ENCODE peak calls at places on chromosomes 3 and 15, in six cellular contexts. A is K562, Q is GM12878, X is H1, M is HepG2, V is SK-N-SH. L is an unnamed sample.

GRCh38 chr15:66886241-66886675 is 179.1 kb upstream of the SMAD3 start:
- DNase-seq in X (peak; percentile 11), M (no peak), Q (no peak), V (no peak), A (no peak), L (no peak)

GRCh38 chr15:36896949-36897348 is 203.4 kb downstream of the MEIS2 start:
- DNase-seq in Q (no peak), M (no peak), X (no peak), V (no peak), A (no peak), L (no peak)

GRCh38 chr3:19105826-19106225 is 42.5 kb upstream of the KCNH8 start:
- DNase-seq in X (no peak), A (no peak), Q (no peak), M (no peak), V (no peak), L (no peak)

GRCh38 chr15:32096867-32097266 is 66.6 kb downstream of the CHRNA7 start:
- DNase-seq in V (no peak), X (no peak), M (no peak), Q (no peak), A (no peak), L (no peak)

GRCh38 chr3:10515396-10515795 is 10.0 kb upstream of the ATP2B2 start:
- DNase-seq in V (no peak), Q (no peak), M (no peak), A (no peak), X (no peak), L (no peak)

GRCh38 chr3:187738400-187739124 is 6.7 kb downstream of the BCL6 start:
- DNase-seq in V (peak; percentile 87), M (peak; percentile 72), A (peak; percentile 75), Q (no peak), X (peak; percentile 85), L (no peak)

GRCh38 chr15:37289109-37289765 is 188.9 kb upstream of the MEIS2 start:
- DNase-seq in V (peak; percentile 19), A (no peak), M (peak; percentile 1), X (no peak), Q (no peak), L (no peak)

GRCh38 chr3:183330881-183331280 is 77.8 kb downstream of the B3GNT5 start:
- DNase-seq in Q (no peak), A (peak; percentile 41), M (no peak), V (no peak), X (no peak), L (no peak)

GRCh38 chr15:42152921-42153680 is 3.3 kb downstream of the PLA2G4F start:
- DNase-seq in V (no peak), X (no peak), A (no peak), M (no peak), Q (no peak), L (no peak)

GRCh38 chr3:192923731-192924130 is 6.1 kb upstream of the MB21D2 start:
- DNase-seq in V (no peak), A (no peak), X (no peak), M (no peak), Q (no peak), L (no peak)

GRCh38 chr3:112856537-112856936 is 9.9 kb upstream of the CD200R1L start:
- DNase-seq in A (no peak), M (no peak), Q (no peak), V (peak; percentile 12), X (no peak), L (no peak)

GRCh38 chr3:156648086-156648485 is 26.3 kb upstream of the TIPARP start:
- DNase-seq in M (no peak), Q (no peak), V (no peak), X (no peak), A (no peak), L (no peak)

GRCh38 chr3:128454310-128454618 is 12.4 kb downstream of the DNAJB8 start:
- DNase-seq in Q (no peak), X (no peak), V (no peak), A (no peak), M (no peak), L (no peak)

GRCh38 chr15:42427429-42428223 is 63.3 kb downstream of the ZNF106 start:
- DNase-seq in Q (no peak), X (no peak), V (no peak), M (no peak), A (no peak), L (no peak)

GRCh38 chr15:88949734-88950400 is 36.7 kb upstream of the MFGE8 start:
- DNase-seq in A (no peak), Q (peak; percentile 25), V (no peak), M (no peak), X (no peak), L (no peak)

GRCh38 chr3:62688050-62688449 is 187.2 kb downstream of the CADPS start:
- DNase-seq in X (no peak), M (no peak), Q (no peak), V (no peak), A (no peak), L (no peak)

GRCh38 chr3:169811606-169812123 is 1.0 kb upstream of the LRRIQ4 start:
- DNase-seq in X (no peak), M (no peak), V (no peak), A (no peak), Q (no peak), L (no peak)
- H3K9ac ChIP-seq in X (peak overlapping the region; percentile 37), M (no peak overlapping the region), V (peak overlapping the region; percentile 73), A (no peak overlapping the region), Q (peak overlapping the region; percentile 53), L (peak overlapping the region; percentile 81)

DNA sequence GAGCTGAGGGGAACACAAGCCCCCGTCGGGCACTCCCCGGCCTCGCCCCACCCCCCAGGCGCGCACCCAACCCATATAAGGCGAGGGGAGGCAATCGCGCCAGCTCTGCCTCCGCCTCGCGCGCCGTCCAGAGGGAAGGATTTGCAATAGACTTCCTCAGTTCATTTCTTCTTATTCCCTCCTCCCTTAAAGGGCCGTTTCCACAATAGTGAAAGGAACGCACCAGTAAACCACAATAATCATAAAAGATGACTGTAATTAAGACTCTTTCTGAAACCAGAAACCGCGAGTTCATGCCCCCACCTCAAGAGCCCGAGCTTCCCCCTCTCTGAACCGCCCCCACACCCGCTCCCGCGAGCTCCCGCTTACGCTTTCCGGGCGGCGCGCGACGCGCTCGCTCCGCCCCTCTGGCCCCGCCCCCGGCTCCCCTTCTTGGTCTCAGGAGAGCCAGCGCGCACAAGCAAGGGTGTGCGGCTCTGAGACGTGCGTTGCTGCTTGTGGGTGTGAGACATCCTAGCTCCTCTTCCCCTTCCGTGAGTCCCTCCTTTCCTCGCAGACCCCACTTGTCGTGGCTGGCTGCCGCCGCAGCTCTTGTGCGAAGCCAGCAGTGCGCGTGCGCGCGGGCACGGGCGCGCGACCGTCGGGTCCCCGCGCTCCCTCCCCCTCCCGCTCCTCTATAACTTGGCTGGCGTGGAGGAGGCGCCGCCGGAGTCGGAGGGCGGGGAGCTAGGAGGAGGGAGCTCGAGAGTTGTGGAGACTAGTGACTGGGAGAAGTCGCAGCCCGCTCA is at the start of gene DIPK2A:
- DNase-seq in Q (peak; percentile 82), M (peak; percentile 63), A (peak; percentile 85), V (peak; percentile 86), X (peak; percentile 94), L (peak; percentile 93)
- TF ChIP-seq POLR2AphosphoS5 in Q (peak; percentile 92), M (peak; percentile 63), A (peak; percentile 57), V (no peak), X (peak; percentile 94), L (peak; percentile 88)

GRCh38 chr3:120743556-120744195 is 1.1 kb downstream of the GTF2E1 start:
- DNase-seq in V (no peak), Q (no peak), M (no peak), X (no peak), A (peak; percentile 14), L (no peak)
- H3K9ac ChIP-seq in V (peak overlapping the region; percentile 88), Q (peak overlapping the region; percentile 92), M (peak overlapping the region; percentile 98), X (peak overlapping the region; percentile 98), A (peak overlapping the region; percentile 99), L (peak overlapping the region; percentile 88)

DNA sequence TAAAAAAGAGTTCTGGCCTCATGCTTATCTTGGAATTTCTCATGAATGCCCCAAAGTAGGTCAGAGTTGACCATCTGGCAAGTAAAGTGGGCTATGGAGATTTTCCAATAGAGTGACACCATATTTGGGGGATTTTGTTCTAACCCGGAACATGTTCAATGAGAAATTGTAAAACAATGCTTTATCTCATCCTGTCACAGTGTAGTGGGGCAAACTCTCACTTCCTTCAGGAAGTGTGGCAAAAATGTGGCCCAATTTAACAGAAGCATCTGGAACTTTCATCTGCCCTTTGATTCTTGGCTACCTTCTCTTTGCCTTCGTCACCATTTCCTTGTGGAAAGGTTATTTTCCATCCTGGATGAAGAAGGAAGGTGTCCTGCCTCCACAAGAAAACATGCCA is 70.8 kb downstream of the ADAMTS9 start:
- DNase-seq in A (no peak), V (no peak), X (no peak), M (no peak), Q (no peak), L (no peak)
- TF ChIP-seq POLR2AphosphoS5 in A (no peak), V (no peak), X (no peak), M (no peak), Q (no peak), L (no peak)

GRCh38 chr3:46986782-46987484 is 7.5 kb downstream of the NBEAL2 start:
- DNase-seq in X (no peak), V (no peak), A (no peak), M (no peak), Q (no peak), L (no peak)
- H3K9ac ChIP-seq in X (no peak overlapping the region), V (no peak overlapping the region), A (peak overlapping the region; percentile 95), M (no peak overlapping the region), Q (peak overlapping the region; percentile 3), L (no peak overlapping the region)

GRCh38 chr3:43105597-43106292 is at the start of gene POMGNT2:
- DNase-seq in X (peak; percentile 91), Q (peak; percentile 16), A (peak; percentile 98), V (peak; percentile 98), M (peak; percentile 73), L (no peak)
- TF ChIP-seq POLR2AphosphoS5 in X (no peak), Q (no peak), A (no peak), V (no peak), M (no peak), L (no peak)

GRCh38 chr3:159069076-159069475 is 267.2 kb downstream of the MFSD1 start:
- DNase-seq in M (no peak), V (no peak), A (no peak), Q (no peak), X (no peak), L (no peak)
- H3K9ac ChIP-seq in M (no peak within 1 kb of the TSS), V (no peak within 1 kb of the TSS), A (no peak within 1 kb of the TSS), Q (no peak within 1 kb of the TSS), X (no peak within 1 kb of the TSS), L (no peak within 1 kb of the TSS)

GRCh38 chr3:61605589-61606175 is 44.3 kb downstream of the PTPRG start:
- DNase-seq in M (no peak), V (no peak), X (no peak), A (no peak), Q (no peak), L (no peak)

GRCh38 chr3:61606196-61606595 is 44.8 kb downstream of the PTPRG start:
- DNase-seq in M (no peak), V (no peak), Q (no peak), X (no peak), A (no peak), L (no peak)

GRCh38 chr3:61600195-61600594 is 38.8 kb downstream of the PTPRG start:
- DNase-seq in A (no peak), X (no peak), V (no peak), Q (no peak), M (peak; percentile 76), L (no peak)

GRCh38 chr3:61602466-61602865 is 41.1 kb downstream of the PTPRG start:
- DNase-seq in X (no peak), A (peak; percentile 4), M (no peak), Q (no peak), V (no peak), L (no peak)

DNA sequence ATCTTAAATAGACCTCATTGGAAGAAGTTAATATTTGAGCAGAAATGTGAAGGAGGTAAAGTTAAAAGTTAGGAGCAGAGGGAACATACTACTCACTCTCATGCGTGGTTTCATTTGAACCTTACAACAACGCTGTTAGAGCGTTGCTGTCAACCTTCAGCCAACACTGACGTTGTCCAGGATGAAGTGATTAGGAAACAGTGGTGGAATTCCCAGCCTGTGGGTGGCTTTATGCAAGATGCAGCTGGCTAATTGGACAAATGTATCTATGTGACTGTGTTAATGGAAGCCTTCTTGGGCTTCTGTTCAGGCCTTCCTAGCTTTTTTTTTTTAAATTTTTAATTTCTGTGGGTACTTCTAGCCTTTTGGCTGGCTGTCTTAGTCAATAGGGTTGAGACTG is 40.5 kb downstream of the PTPRG start:
- DNase-seq in Q (no peak), V (no peak), X (no peak), A (no peak), M (no peak), L (no peak)
- TF ChIP-seq POLR2AphosphoS5 in Q (no peak), V (no peak), X (no peak), A (no peak), M (no peak), L (no peak)

L was measured in SK-N-MC.